ENCODE peak calls at places on chromosome X, in four cellular contexts. X is HepG2, K is GM12878, A is SK-N-SH. D is an unnamed sample.

GRCh38 chrX:23662853-23663252 is 4.4 kb upstream of the PRDX4 start:
- DNase-seq in K (peak), X (no peak), A (no peak), D (no peak)

GRCh38 chrX:40155617-40156471 is 58.1 kb upstream of the BCOR start:
- DNase-seq in K (no peak), A (peak), X (no peak), D (peak)

GRCh38 chrX:131783555-131784338 is 239.4 kb upstream of the STK26 start:
- DNase-seq in K (peak), X (no peak), A (no peak), D (peak)

GRCh38 chrX:31266172-31267076 is 194.6 kb upstream of the FTHL17 start:
- DNase-seq in A (peak), K (no peak), X (peak), D (no peak)

GRCh38 chrX:106950381-106950780 is 30.2 kb downstream of the CLDN2 start:
- DNase-seq in A (no peak), K (no peak), X (no peak), D (no peak)

GRCh38 chrX:112874140-112874539 is 33.5 kb upstream of the AMOT start:
- DNase-seq in A (no peak), X (no peak), K (no peak), D (no peak)

GRCh38 chrX:51361251-51361650 is 28.6 kb downstream of the NUDT10 start:
- DNase-seq in A (no peak), X (no peak), K (no peak), D (no peak)

GRCh38 chrX:140123446-140123845 is 158.1 kb upstream of the CXorf66 start:
- DNase-seq in K (no peak), A (no peak), X (no peak), D (peak)

GRCh38 chrX:41475611-41476241 is 28.6 kb downstream of the NYX start:
- DNase-seq in A (no peak), X (peak), K (no peak), D (no peak)

GRCh38 chrX:39859991-39860861 is 237.5 kb downstream of the BCOR start:
- DNase-seq in A (peak), K (peak), X (no peak), D (peak)

GRCh38 chrX:72061091-72061490 is 70.6 kb downstream of the RTL5 start:
- DNase-seq in X (no peak), A (no peak), K (no peak), D (no peak)

DNA sequence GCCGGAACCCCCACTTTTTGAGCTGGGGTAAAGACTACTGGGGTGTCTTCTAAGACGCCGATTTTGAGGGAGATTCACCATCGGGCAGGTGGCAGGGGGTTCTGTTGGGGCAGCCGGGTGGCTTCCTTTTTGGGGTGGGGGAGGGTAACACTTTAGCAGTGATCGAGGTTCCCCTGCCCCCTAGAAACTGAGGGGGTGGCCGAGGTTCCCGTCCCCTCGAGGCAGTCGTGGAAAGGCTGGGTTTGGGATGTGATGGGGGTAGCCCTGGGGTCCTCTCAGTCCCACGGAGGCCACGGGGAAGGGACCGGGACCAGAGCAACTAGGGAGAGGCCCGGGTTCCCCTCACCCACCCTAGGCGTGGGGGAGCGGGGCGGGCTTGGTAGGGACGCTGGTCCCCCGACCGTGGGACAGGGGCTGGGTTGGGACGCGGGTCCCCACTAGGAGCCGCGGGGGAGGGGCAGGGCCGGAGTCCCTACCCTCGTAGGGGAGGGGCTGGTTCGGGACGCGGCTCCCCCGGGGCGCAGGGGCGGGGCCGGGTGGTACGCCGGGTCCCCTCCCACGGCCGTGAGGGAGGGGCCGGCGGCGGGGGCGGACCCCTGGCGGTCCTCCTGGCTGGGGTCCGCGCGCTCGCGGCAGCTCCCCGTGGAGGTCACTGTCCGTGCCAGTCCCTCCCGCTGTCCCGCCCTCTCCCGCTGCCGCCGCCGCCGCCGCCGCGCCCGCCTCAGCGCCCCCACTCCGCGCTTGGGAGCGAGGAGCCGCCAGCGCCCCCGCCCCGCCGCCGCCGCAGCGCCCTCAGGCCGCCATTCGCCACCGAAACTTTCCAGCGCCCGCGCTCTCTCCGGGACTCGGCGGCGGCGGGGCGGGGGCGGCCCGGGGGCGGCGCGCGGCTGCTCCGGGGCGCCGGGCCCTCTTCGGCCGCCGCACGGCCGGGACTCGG is at the start of gene TBL1X:
- DNase-seq in K (no peak), A (peak), X (peak), D (peak)
- TF ChIP-seq PBX3 in K (no peak), A (no peak), X (no peak), D (no peak)

DNA sequence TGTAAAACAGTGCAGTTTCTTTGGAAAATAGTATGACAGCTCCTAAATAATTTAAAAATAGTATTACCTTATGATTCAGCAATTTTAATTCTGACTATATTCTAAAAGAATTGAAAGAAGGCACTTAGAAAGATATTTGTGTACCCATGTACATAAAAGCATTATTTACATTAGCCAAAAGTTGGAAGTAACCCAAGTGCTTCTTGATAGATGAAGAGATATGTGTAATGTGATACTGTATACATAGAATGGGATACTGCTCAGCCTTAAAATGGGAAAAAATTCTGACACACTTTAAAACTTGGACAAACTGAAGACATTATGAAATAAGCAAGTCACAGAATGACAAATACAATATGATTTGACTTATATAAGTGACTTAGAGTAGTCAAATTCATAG is 112.2 kb downstream of the IDS start:
- DNase-seq in K (no peak), X (peak), A (no peak), D (no peak)
- TF ChIP-seq PBX3 in K (no peak), X (no peak), A (no peak), D (no peak)

GRCh38 chrX:20606831-20607230 is 340.1 kb upstream of the RPS6KA3 start:
- DNase-seq in A (no peak), K (no peak), X (no peak), D (no peak)
- TF ChIP-seq PBX3 in A (no peak), K (no peak), X (no peak), D (no peak)

GRCh38 chrX:13112499-13112898 is 68.1 kb upstream of the FAM9C start:
- DNase-seq in A (no peak), X (no peak), K (no peak), D (no peak)

GRCh38 chrX:13115457-13115856 is 71.0 kb upstream of the FAM9C start:
- DNase-seq in K (no peak), A (no peak), X (no peak), D (no peak)

GRCh38 chrX:13109811-13110210 is 65.4 kb upstream of the FAM9C start:
- DNase-seq in X (no peak), A (no peak), K (no peak), D (no peak)

GRCh38 chrX:13110427-13111324 is 66.3 kb upstream of the FAM9C start:
- DNase-seq in X (no peak), A (peak), K (no peak), D (peak)
- TF ChIP-seq PBX3 in X (no peak), A (peak), K (no peak), D (peak)

DNA sequence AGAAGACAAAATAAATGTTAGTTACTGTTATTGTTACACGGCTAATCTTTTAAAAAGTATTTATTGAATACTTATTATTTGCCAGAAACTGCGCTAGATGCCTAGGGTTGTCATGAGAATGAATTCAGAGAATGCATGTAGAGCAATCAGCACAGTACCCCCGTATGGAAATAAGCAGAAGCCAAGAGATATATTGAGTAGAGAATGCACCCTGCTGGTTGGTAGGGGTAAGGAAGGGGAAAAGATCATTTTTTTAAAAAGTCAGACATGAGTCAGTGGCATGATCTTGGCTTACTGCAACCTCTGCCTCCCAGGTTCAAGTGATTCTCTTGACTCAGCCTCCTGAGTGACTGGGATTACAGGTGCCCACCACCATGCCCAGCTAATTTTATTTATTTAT is 13.1 kb upstream of the DRP2 start:
- DNase-seq in X (peak), A (peak), K (no peak), D (peak)
- TF ChIP-seq PBX3 in X (no peak), A (no peak), K (no peak), D (no peak)

DNA sequence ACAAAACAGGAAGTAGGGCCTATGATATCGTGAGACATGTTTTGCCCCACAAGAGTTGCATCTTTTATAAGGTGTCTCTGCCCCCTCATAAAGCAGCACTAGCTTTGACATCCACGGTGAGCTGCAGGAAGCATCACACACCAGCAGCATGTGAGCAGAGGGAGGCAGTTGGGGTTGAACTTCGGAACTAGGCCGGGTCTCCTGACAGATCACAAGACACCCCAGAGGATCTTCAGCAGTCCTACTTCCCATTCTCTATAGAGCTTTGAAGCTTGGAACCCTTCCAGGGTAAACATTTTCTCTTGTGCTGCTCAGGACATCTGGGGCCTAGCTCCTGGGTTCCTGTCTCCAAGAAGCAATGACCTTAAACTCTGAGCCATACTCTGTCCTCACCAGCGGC is 27.5 kb downstream of the YY2 start:
- DNase-seq in A (no peak), K (no peak), X (peak), D (peak)
- TF ChIP-seq PBX3 in A (no peak), K (no peak), X (no peak), D (no peak)

GRCh38 chrX:13579696-13580095 is 10.3 kb downstream of the EGFL6 start:
- DNase-seq in X (no peak), K (no peak), A (no peak), D (no peak)

GRCh38 chrX:13581554-13581953 is 12.2 kb downstream of the EGFL6 start:
- DNase-seq in A (no peak), X (no peak), K (no peak), D (no peak)
- TF ChIP-seq PBX3 in A (no peak), X (no peak), K (no peak), D (no peak)

GRCh38 chrX:2846992-2847391 is 18.3 kb downstream of the GYG2 start:
- DNase-seq in A (no peak), K (no peak), X (no peak), D (no peak)

GRCh38 chrX:2840961-2841360 is 12.2 kb downstream of the GYG2 start:
- DNase-seq in K (no peak), A (no peak), X (no peak), D (no peak)

GRCh38 chrX:2837961-2838360 is 9.2 kb downstream of the GYG2 start:
- DNase-seq in K (no peak), X (no peak), A (no peak), D (no peak)

GRCh38 chrX:2841511-2841910 is 12.8 kb downstream of the GYG2 start:
- DNase-seq in X (no peak), K (no peak), A (no peak), D (no peak)
- TF ChIP-seq PBX3 in X (no peak), K (no peak), A (no peak), D (no peak)

GRCh38 chrX:80293354-80293753 is 126.9 kb upstream of the TENT5D start:
- DNase-seq in X (no peak), K (no peak), A (no peak), D (no peak)
- TF ChIP-seq PBX3 in X (no peak), K (no peak), A (no peak), D (no peak)

GRCh38 chrX:78384486-78384885 is 57.1 kb upstream of the CYSLTR1 start:
- DNase-seq in K (no peak), X (no peak), A (no peak), D (no peak)

GRCh38 chrX:78387364-78387763 is 60.0 kb upstream of the CYSLTR1 start:
- DNase-seq in A (no peak), X (no peak), K (no peak), D (no peak)

GRCh38 chrX:78378476-78379115 is 51.2 kb upstream of the CYSLTR1 start:
- DNase-seq in X (no peak), K (no peak), A (no peak), D (no peak)

GRCh38 chrX:78388663-78389062 is 61.3 kb upstream of the CYSLTR1 start:
- DNase-seq in K (no peak), X (no peak), A (no peak), D (no peak)

DNA sequence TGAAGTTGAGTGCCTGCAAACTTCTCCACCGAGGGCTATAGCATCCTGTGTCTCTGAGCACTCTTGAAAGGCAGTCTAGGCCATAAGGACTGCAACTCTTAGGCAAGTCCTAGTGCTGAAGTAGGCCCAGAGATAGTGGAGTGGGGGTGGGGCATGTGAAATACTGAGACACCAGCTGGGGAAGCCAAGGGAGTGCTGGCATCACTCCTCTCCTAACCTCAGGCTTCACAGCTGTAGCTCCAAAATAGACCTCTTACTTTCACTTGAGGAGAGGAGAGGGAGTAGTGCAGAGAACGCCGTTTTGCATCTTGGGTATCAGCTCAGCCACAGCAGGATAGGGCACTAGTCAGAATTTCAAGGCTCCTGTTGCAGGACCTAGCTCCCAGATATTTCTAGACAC is 56.2 kb upstream of the CYSLTR1 start:
- DNase-seq in A (no peak), X (no peak), K (no peak), D (no peak)
- TF ChIP-seq PBX3 in A (no peak), X (no peak), K (no peak), D (no peak)